ENCODE peak calls at places on chromosome 2, in four cellular contexts. L, P, W and E are unnamed samples. For H3K27me3, the result is how much of the 10 kb centered on the place peaks cover.

GRCh38 chr2:76861708-76862107 is 660.5 kb downstream of the LRRTM4 start:
- DNase-seq in W (no peak), P (no peak), L (no peak), E (no peak)

GRCh38 chr2:224930990-224931389 is 111.3 kb downstream of the DOCK10 start:
- DNase-seq in W (no peak), L (no peak), P (no peak), E (peak)

GRCh38 chr2:154189963-154190362 is 318.2 kb downstream of the GALNT13 start:
- DNase-seq in P (no peak), W (no peak), L (no peak), E (no peak)

GRCh38 chr2:134268265-134268664 is 14.4 kb downstream of the MGAT5 start:
- DNase-seq in P (peak), W (no peak), L (no peak), E (no peak)

GRCh38 chr2:56654936-56655335 is 471.1 kb downstream of the CCDC85A start:
- DNase-seq in P (no peak), L (no peak), W (no peak), E (no peak)

GRCh38 chr2:127324635-127325034 is 30.7 kb upstream of the ERCC3 start:
- DNase-seq in W (no peak), L (no peak), P (peak), E (peak)

GRCh38 chr2:238182362-238182761 is 21.1 kb downstream of the ILKAP start:
- DNase-seq in W (no peak), P (no peak), L (no peak), E (no peak)

GRCh38 chr2:223563462-223563861 is 38.7 kb downstream of the SCG2 start:
- DNase-seq in W (no peak), L (no peak), P (peak), E (peak)

GRCh38 chr2:230940476-230940815 is 15.4 kb upstream of the GPR55 start:
- DNase-seq in L (no peak), P (no peak), W (peak), E (no peak)

GRCh38 chr2:70988151-70988550 is 6.5 kb downstream of the TEX261 start:
- DNase-seq in L (peak), P (no peak), W (no peak), E (no peak)

GRCh38 chr2:183164111-183165015 is 40.1 kb downstream of the NUP35 start:
- DNase-seq in P (no peak), W (no peak), L (no peak), E (no peak)

GRCh38 chr2:112165296-112165695 is 27.1 kb downstream of the FBLN7 start:
- DNase-seq in W (no peak), P (no peak), L (peak), E (no peak)

GRCh38 chr2:95298471-95299111 is 1.4 kb downstream of the KCNIP3 start:
- DNase-seq in W (no peak), P (no peak), L (no peak), E (no peak)

GRCh38 chr2:222309766-222310165 is 11.0 kb upstream of the PAX3 start:
- DNase-seq in L (no peak), W (no peak), P (no peak), E (no peak)
- H3K27me3 ChIP-seq in L (half or more), W (half or more), P (half or more), E (half or more)

DNA sequence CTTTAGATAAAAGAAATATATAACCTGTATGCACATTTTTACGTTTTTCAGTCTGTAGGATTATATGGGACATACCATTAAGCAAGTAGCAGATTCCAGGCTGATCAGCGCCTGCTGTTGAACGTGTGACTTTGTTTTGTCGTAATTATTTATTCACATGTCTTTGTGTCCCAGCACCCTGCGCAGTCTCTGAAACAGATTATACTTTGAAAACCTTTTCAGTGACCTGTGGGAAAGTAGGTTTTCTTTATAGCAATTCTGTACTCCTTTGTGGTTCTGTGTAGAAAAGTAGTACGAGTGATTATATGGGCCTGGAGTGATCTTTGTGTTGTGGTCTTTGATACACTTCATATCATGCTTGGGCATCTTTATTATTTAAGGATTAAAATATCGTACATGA is 68.5 kb downstream of the MTA3 start:
- DNase-seq in W (no peak), L (no peak), P (no peak), E (no peak)
- H4K5ac ChIP-seq in W (no peak), L (no peak), P (no peak), E (no peak)

DNA sequence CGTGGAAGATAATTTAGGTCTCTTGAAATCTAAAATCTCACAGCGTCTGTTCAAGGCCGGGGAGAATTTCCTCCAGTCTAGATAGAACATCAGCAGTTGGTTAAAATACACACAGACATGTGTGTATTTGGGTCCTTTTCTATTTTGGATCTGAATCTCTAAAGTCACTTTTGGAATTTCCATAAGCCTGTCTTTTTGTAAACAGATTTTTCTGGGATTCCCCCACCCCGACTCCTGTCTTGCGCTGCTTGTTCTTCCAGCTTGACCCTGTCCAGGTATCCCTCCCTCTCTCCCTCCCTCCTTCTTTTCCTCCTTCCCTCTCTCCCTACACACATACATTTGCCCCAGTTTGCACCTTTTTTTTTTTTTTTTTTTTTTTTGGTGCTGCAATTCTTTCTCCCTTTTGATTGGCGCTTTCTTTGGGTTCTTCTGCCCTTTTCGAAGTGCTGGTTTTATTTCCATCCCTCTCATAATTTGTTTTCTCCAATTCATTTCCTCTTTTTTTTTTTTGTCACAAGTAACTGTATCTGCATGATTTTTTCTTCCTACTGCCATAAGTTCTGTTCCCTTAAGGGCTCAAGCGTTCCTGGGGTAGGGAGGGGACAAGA is 114.8 kb upstream of the SERTAD2 start:
- DNase-seq in L (no peak), P (no peak), W (no peak), E (no peak)
- H3K4ac ChIP-seq in L (no peak), P (peak), W (no peak), E (no peak)

GRCh38 chr2:10079931-10080535 is at the start of gene CYS1:
- DNase-seq in P (no peak), L (peak), W (peak), E (peak)

GRCh38 chr2:10080536-10081304 is 509 bp upstream of the CYS1 start:
- DNase-seq in P (no peak), L (no peak), W (no peak), E (no peak)

GRCh38 chr2:10078001-10078400 is 2.2 kb downstream of the CYS1 start:
- DNase-seq in L (no peak), P (no peak), W (no peak), E (no peak)

GRCh38 chr2:10078704-10079191 is 1.5 kb downstream of the CYS1 start:
- DNase-seq in L (no peak), P (no peak), W (no peak), E (no peak)

DNA sequence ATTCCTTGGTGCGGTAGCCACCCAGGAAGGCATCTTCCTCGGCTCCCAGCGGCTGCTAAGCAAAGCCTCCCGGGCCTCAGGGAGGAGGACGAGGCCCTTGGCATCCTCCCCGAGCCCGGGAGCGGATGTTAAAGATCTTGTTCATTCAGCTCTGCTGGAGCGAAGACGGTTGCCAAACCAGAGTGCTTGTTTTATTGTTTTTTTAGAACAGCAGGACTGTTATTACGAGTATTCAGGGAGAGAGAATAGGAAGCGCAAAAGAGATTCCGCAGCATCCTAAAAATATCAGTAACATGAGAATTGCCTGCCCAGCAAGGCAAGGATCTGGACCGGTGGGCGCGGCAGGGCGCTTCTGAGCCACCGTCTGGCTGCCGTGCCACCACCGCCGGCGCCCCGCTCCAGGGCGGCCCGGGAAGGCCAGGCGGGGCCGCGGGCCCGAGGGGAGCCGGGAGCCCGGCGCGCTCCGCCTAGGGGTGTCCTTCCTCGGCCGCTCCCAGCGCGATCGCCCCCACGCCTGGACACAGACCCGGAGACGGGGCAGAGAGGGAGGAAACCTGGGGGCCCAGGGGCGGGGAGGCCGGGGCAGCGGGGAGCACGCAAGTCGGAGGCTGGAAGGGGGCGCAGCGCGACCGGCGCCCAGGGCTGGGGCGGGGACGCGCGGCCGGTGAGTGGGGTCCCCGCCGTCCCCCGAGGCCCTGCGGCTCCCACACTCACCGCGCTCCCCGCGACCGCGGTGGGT is 850 bp downstream of the CYS1 start:
- DNase-seq in P (peak), W (peak), L (peak), E (peak)
- H3K27me3 ChIP-seq in P (half or more), W (under half), L (under half), E (under half)

GRCh38 chr2:198638579-198638978 is 819.2 kb downstream of the SATB2 start:
- DNase-seq in L (no peak), W (no peak), P (peak), E (no peak)
- H4K5ac ChIP-seq in L (no peak), W (no peak), P (no peak), E (no peak)

DNA sequence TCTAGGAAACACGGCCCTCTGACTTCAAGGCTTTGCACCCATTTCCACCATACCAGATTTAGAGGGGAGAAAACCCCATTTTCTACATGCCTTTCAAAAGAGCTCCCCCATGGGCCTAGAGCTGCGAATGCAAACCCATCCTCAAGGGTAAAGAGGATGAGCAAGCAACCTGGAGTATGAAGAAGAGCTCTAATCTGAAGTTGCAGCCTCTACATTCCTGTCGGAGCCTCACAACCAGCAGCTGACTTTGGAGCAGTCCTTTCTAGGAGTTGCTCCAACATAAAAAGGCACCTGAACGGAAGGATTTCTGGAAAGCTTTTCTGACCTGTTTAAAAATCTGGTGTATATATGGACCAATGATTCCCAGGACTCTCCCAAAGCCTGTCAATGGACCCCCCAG is 81.4 kb upstream of the POMC start:
- DNase-seq in P (no peak), W (no peak), L (no peak), E (no peak)
- H3K4ac ChIP-seq in P (peak), W (no peak), L (no peak), E (no peak)

GRCh38 chr2:3639015-3639630 is 18.9 kb upstream of the ALLC start:
- DNase-seq in L (no peak), P (no peak), W (no peak), E (no peak)
- H3K27me3 ChIP-seq in L (under half), P (under half), W (under half), E (under half)

DNA sequence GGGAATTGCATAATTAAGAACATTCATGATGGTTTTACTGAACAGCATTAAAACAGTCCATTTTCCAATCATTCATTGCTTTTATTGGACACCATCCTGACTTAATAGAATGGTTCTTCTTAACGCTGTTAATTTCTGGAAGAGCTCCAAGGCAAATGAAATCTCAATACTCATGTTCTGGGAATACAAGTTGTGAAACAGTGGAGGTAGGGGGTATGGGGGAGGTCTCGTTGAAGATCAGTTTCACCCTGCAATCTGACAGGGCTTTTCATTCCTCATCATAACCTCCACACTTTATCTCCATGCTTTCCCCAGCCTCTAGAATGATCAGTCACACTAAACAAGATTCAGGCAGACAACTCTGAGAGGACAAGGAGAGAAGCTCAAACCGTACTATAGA is 113.6 kb downstream of the ETAA1 start:
- DNase-seq in P (peak), W (no peak), L (no peak), E (no peak)
- H4K5ac ChIP-seq in P (peak), W (no peak), L (no peak), E (no peak)

GRCh38 chr2:8636041-8636491 is 45.8 kb upstream of the ID2 start:
- DNase-seq in W (no peak), P (peak), L (no peak), E (peak)
- H3K4ac ChIP-seq in W (no peak), P (peak), L (no peak), E (no peak)